ENCODE peak calls at places on chromosomes 1 and 21, in four cellular contexts. Z is hypothalamus, T is islet precursor cell, M is endothelial cell. H is an unnamed sample.

GRCh38 chr1:90370696-90371095 is 346.4 kb downstream of the BARHL2 start:
- DNase-seq in Z (no peak), M (no peak), T (no peak), H (no peak)

GRCh38 chr1:150072959-150073358 is 5.4 kb downstream of the VPS45 start:
- DNase-seq in T (no peak), M (no peak), Z (no peak), H (no peak)

GRCh38 chr1:78284354-78284753 is 206.4 kb upstream of the PTGFR start:
- DNase-seq in Z (no peak), M (no peak), T (no peak), H (peak)

GRCh38 chr1:228166170-228166936 is 749 bp downstream of the IBA57 start:
- DNase-seq in M (peak), Z (no peak), T (peak), H (peak)

GRCh38 chr1:172320723-172321122 is 99.8 kb upstream of the C1orf105 start:
- DNase-seq in Z (no peak), T (no peak), M (no peak), H (no peak)

GRCh38 chr1:238141295-238141694 is 250.6 kb upstream of the ZP4 start:
- DNase-seq in T (no peak), Z (no peak), M (no peak), H (no peak)

GRCh38 chr1:55640708-55641473 is 425.7 kb upstream of the USP24 start:
- DNase-seq in T (no peak), M (no peak), Z (peak), H (peak)

GRCh38 chr1:84246228-84246627 is 55.3 kb upstream of the SAMD13 start:
- DNase-seq in M (no peak), T (no peak), Z (no peak), H (no peak)

GRCh38 chr1:161933592-161934277 is 89.9 kb downstream of the OLFML2B start:
- DNase-seq in Z (no peak), M (no peak), T (no peak), H (no peak)

GRCh38 chr1:159177273-159177907 is 6.0 kb downstream of the CADM3 start:
- DNase-seq in M (peak), T (peak), Z (no peak), H (peak)

GRCh38 chr1:55716151-55716550 is 501.0 kb upstream of the USP24 start:
- DNase-seq in M (no peak), T (no peak), Z (no peak), H (no peak)

GRCh38 chr1:84996846-84997666 is at the start of gene MCOLN2:
- DNase-seq in T (peak), Z (no peak), M (peak), H (no peak)

GRCh38 chr1:77238463-77238862 is 19.2 kb upstream of the PIGK start:
- DNase-seq in M (no peak), Z (no peak), T (no peak), H (no peak)

GRCh38 chr1:229786974-229787610 is 161.0 kb downstream of the URB2 start:
- DNase-seq in Z (no peak), M (no peak), T (no peak), H (no peak)

GRCh38 chr21:36839123-36839522 is 127.3 kb downstream of the HLCS start:
- DNase-seq in T (no peak), Z (no peak), M (no peak), H (no peak)

GRCh38 chr1:63343922-63344321 is 21.6 kb downstream of the FOXD3 start:
- DNase-seq in T (no peak), Z (no peak), M (no peak), H (no peak)

GRCh38 chr1:59128784-59129227 is 168.1 kb upstream of the FGGY start:
- DNase-seq in Z (no peak), T (no peak), M (no peak), H (no peak)

H was measured in tibial nerve.